ENCODE peak calls at places on chromosomes 12 and 14, in ten cellular contexts. J, R, C, G, X, K, Q, E, H and V are unnamed samples.
A peak's percentile ranks its signal among the peaks of the same experiment; 100 is the strongest.

GRCh38 chr12:9669019-9669326 is 540 bp upstream of the CLEC2D start:
- DNase-seq in J (no peak), R (no peak), C (no peak), G (no peak), X (no peak), K (no peak), Q (no peak), E (no peak), H (no peak), V (no peak)

GRCh38 chr12:32302218-32302826 is 97.0 kb upstream of the FGD4 start:
- DNase-seq in J (peak; percentile 40), R (no peak), C (no peak), G (no peak), X (no peak), K (no peak), Q (no peak), E (peak; percentile 18), H (no peak), V (peak; percentile 29)

GRCh38 chr12:132568826-132569480 is 41.4 kb downstream of the LRCOL1 start:
- DNase-seq in J (no peak), R (no peak), C (no peak), G (no peak), X (no peak), K (no peak), Q (no peak), E (no peak), H (no peak), V (no peak)

GRCh38 chr12:68905731-68906130 is 27.2 kb downstream of the CPM start:
- DNase-seq in J (no peak), R (no peak), C (no peak), G (no peak), X (no peak), K (no peak), Q (no peak), E (no peak), H (no peak), V (no peak)

GRCh38 chr14:68884031-68885030 is 91.5 kb upstream of the ZFP36L1 start:
- DNase-seq in J (no peak), R (peak; percentile 89), C (peak; percentile 92), G (no peak), X (peak; percentile 94), K (no peak), Q (peak; percentile 76), E (no peak), H (no peak), V (peak; percentile 79)

GRCh38 chr12:129826273-129826672 is 77.6 kb downstream of the TMEM132D start:
- DNase-seq in J (no peak), R (no peak), C (no peak), G (no peak), X (no peak), K (no peak), Q (no peak), E (no peak), H (no peak), V (no peak)

GRCh38 chr14:55354500-55354899 is 57.1 kb downstream of the ATG14 start:
- DNase-seq in J (peak; percentile 62), R (no peak), C (peak; percentile 50), G (peak; percentile 62), X (peak; percentile 56), K (peak; percentile 28), Q (no peak), E (peak; percentile 68), H (peak; percentile 29), V (peak; percentile 58)

GRCh38 chr12:12582895-12583303 is 20.2 kb upstream of the DUSP16 start:
- DNase-seq in J (no peak), R (peak; percentile 49), C (no peak), G (no peak), X (peak; percentile 72), K (no peak), Q (no peak), E (peak; percentile 59), H (peak; percentile 60), V (peak; percentile 35)

GRCh38 chr12:12561305-12562015 is 1.2 kb downstream of the DUSP16 start:
- DNase-seq in J (peak; percentile 44), R (peak; percentile 32), C (peak; percentile 50), G (peak; percentile 49), X (peak; percentile 64), K (no peak), Q (no peak), E (peak; percentile 57), H (peak; percentile 52), V (peak; percentile 53)

GRCh38 chr12:56122637-56123036 is 4.6 kb downstream of the ZC3H10 start:
- DNase-seq in J (no peak), R (no peak), C (no peak), G (no peak), X (no peak), K (no peak), Q (no peak), E (no peak), H (no peak), V (no peak)

GRCh38 chr12:958449-959123 is 9.1 kb upstream of the RAD52 start:
- DNase-seq in J (no peak), R (no peak), C (peak; percentile 22), G (no peak), X (peak; percentile 43), K (no peak), Q (no peak), E (no peak), H (no peak), V (no peak)